ENCODE peak calls at places on chromosome 16, in ten cellular contexts. V, I, A, K, C, Z, P, Y, N and E are unnamed samples.

GRCh38 chr16:69613283-69614154 is 47.8 kb downstream of the NFAT5 start:
- DNase-seq in V (no peak), I (no peak), A (no peak), K (peak; percentile 36), C (no peak), Z (peak; percentile 19), P (no peak), Y (no peak), N (peak; percentile 41), E (peak; percentile 31)

GRCh38 chr16:12971216-12971615 is 69.8 kb downstream of the SHISA9 start:
- DNase-seq in V (no peak), I (no peak), A (peak; percentile 34), K (no peak), C (peak; percentile 26), Z (no peak), P (no peak), Y (no peak), N (peak; percentile 23), E (no peak)

GRCh38 chr16:17129971-17130370 is 340.8 kb downstream of the XYLT1 start:
- DNase-seq in V (no peak), I (no peak), A (no peak), K (no peak), C (no peak), Z (no peak), P (no peak), Y (no peak), N (no peak), E (no peak)

GRCh38 chr16:81137012-81137335 is 40.8 kb upstream of the GCSH start:
- DNase-seq in V (no peak), I (no peak), A (no peak), K (no peak), C (no peak), Z (no peak), P (no peak), Y (no peak), N (no peak), E (no peak)

GRCh38 chr16:81598083-81598482 is 153.5 kb downstream of the CMIP start:
- DNase-seq in V (no peak), I (no peak), A (no peak), K (no peak), C (no peak), Z (no peak), P (no peak), Y (no peak), N (no peak), E (no peak)

GRCh38 chr16:27770271-27771196 is 220.6 kb downstream of the KATNIP start:
- DNase-seq in V (no peak), I (no peak), A (no peak), K (no peak), C (no peak), Z (no peak), P (no peak), Y (no peak), N (no peak), E (no peak)

GRCh38 chr16:62035115-62036092 is 834 bp downstream of the CDH8 start:
- DNase-seq in V (peak; percentile 86), I (no peak), A (peak; percentile 38), K (no peak), C (no peak), Z (no peak), P (no peak), Y (no peak), N (no peak), E (peak; percentile 62)

GRCh38 chr16:74724820-74725549 is 24.3 kb upstream of the MLKL start:
- DNase-seq in V (no peak), I (no peak), A (no peak), K (no peak), C (no peak), Z (no peak), P (no peak), Y (no peak), N (no peak), E (no peak)

DNA sequence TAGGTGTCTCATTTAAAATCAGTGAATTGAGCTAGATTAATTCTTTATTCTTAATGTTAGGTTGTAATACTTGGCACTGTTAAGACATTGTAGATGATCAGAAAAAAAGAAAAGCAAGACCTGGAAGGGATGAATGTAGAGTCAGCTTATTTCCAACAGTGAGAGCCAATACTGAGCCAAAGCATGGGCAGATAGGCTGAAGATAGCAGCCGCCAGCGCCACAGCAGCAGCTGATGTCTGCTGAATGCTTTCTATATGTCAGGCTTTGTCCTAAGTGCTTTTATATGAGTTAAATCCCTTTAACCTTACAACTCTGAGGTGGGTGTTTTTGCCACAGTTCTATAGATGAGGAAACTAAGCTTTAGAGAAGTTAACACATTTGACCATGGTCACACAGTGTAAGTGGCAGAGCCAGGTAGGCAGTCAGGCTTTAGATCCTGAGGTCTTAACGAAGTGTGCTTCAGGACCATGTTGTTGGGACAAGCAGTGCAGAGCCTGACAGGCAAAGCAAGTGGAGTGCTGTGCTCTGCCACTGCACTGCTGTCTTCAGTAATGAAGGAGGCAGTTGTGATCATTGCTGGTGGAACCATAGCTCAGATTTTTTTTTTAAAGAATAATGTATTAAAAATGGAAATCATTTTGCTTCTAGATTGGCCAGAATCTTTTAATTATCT is 25.9 kb downstream of the TNRC6A start:
- DNase-seq in V (no peak), I (no peak), A (no peak), K (no peak), C (no peak), Z (no peak), P (no peak), Y (no peak), N (no peak), E (no peak)
- TF ChIP-seq EP300 in V (no peak), I (no peak), A (no peak), K (no peak), C (no peak), Z (no peak), P (no peak), Y (no peak), N (no peak), E (no peak)

GRCh38 chr16:57528499-57529323 is 7.7 kb downstream of the CCDC102A start:
- DNase-seq in V (peak; percentile 94), I (peak; percentile 64), A (peak; percentile 29), K (no peak), C (peak; percentile 71), Z (peak; percentile 78), P (no peak), Y (no peak), N (peak; percentile 1), E (peak; percentile 85)

GRCh38 chr16:57531253-57531575 is 5.2 kb downstream of the CCDC102A start:
- DNase-seq in V (no peak), I (peak; percentile 33), A (peak; percentile 5), K (no peak), C (no peak), Z (no peak), P (no peak), Y (peak; percentile 35), N (peak; percentile 4), E (peak; percentile 14)

GRCh38 chr16:57530531-57531252 is 5.7 kb downstream of the CCDC102A start:
- DNase-seq in V (no peak), I (peak; percentile 62), A (peak; percentile 10), K (no peak), C (no peak), Z (peak; percentile 7), P (no peak), Y (peak; percentile 75), N (peak; percentile 2), E (peak; percentile 52)

GRCh38 chr16:57529324-57530103 is 6.9 kb downstream of the CCDC102A start:
- DNase-seq in V (no peak), I (peak; percentile 50), A (peak; percentile 14), K (no peak), C (no peak), Z (peak; percentile 9), P (no peak), Y (no peak), N (peak; percentile 4), E (no peak)

GRCh38 chr16:57530104-57530522 is 6.3 kb downstream of the CCDC102A start:
- DNase-seq in V (no peak), I (peak; percentile 86), A (peak; percentile 30), K (peak; percentile 59), C (no peak), Z (peak; percentile 63), P (no peak), Y (peak; percentile 72), N (peak; percentile 69), E (no peak)
- TF ChIP-seq POLR2AphosphoS5 in V (no peak), I (no peak), A (no peak), K (no peak), C (peak; percentile 54), Z (no peak), P (peak; percentile 62), Y (no peak), N (no peak), E (peak; percentile 23)

GRCh38 chr16:88790312-88791150 is 5.5 kb upstream of the PIEZO1 start:
- DNase-seq in V (peak; percentile 61), I (no peak), A (no peak), K (no peak), C (peak; percentile 58), Z (peak; percentile 62), P (no peak), Y (no peak), N (peak; percentile 77), E (peak; percentile 77)

GRCh38 chr16:88796278-88796677 is 7.3 kb upstream of the CDT1 start:
- DNase-seq in V (no peak), I (no peak), A (no peak), K (no peak), C (no peak), Z (no peak), P (no peak), Y (no peak), N (no peak), E (no peak)

GRCh38 chr16:88789593-88789992 is 4.6 kb upstream of the PIEZO1 start:
- DNase-seq in V (no peak), I (no peak), A (no peak), K (no peak), C (no peak), Z (peak; percentile 10), P (no peak), Y (no peak), N (no peak), E (no peak)

GRCh38 chr16:88792668-88793587 is 7.9 kb upstream of the PIEZO1 start:
- DNase-seq in V (peak; percentile 50), I (no peak), A (no peak), K (no peak), C (no peak), Z (no peak), P (no peak), Y (no peak), N (no peak), E (peak; percentile 58)

GRCh38 chr16:88792078-88792550 is 7.1 kb upstream of the PIEZO1 start:
- DNase-seq in V (no peak), I (no peak), A (no peak), K (no peak), C (no peak), Z (no peak), P (no peak), Y (no peak), N (no peak), E (no peak)
- TF ChIP-seq EP300 in V (no peak), I (no peak), A (no peak), K (no peak), C (no peak), Z (no peak), P (no peak), Y (no peak), N (no peak), E (no peak)

GRCh38 chr16:71930013-71930563 is 34.8 kb downstream of the IST1 start:
- DNase-seq in V (no peak), I (no peak), A (no peak), K (no peak), C (no peak), Z (no peak), P (no peak), Y (no peak), N (no peak), E (no peak)

GRCh38 chr16:71929048-71929447 is 33.7 kb downstream of the IST1 start:
- DNase-seq in V (no peak), I (peak; percentile 82), A (no peak), K (no peak), C (no peak), Z (peak; percentile 26), P (no peak), Y (no peak), N (no peak), E (no peak)

GRCh38 chr16:71927787-71928186 is 32.5 kb downstream of the IST1 start:
- DNase-seq in V (no peak), I (no peak), A (no peak), K (no peak), C (no peak), Z (no peak), P (no peak), Y (no peak), N (no peak), E (no peak)

GRCh38 chr16:71924710-71925109 is 29.4 kb downstream of the IST1 start:
- DNase-seq in V (no peak), I (no peak), A (no peak), K (no peak), C (no peak), Z (no peak), P (no peak), Y (no peak), N (no peak), E (no peak)

GRCh38 chr16:71927383-71927782 is 32.1 kb downstream of the IST1 start:
- DNase-seq in V (no peak), I (peak; percentile 86), A (no peak), K (no peak), C (peak; percentile 44), Z (peak; percentile 81), P (no peak), Y (no peak), N (no peak), E (no peak)
- TF ChIP-seq POLR2AphosphoS5 in V (no peak), I (no peak), A (peak; percentile 55), K (no peak), C (peak; percentile 54), Z (peak; percentile 58), P (peak; percentile 64), Y (no peak), N (no peak), E (no peak)